ENCODE peak calls at places on chromosomes 13 and 19, in eight cellular contexts. G is ovary; F is CD8-positive, alpha-beta T cell; Y is tibial nerve; S is spleen; C is ascending aorta; R is astrocyte; L is uterus. Q is an unnamed sample.

GRCh38 chr19:29121684-29122083 is 91.3 kb downstream of the UQCRFS1 start:
- DNase-seq in G (no peak), F (no peak), Y (no peak), S (no peak), C (no peak), R (no peak), L (no peak), Q (peak; percentile 36)

GRCh38 chr13:37134411-37135041 is 29.1 kb upstream of the CSNK1A1L start:
- DNase-seq in G (no peak), F (no peak), Y (no peak), S (no peak), C (no peak), R (peak; percentile 96), L (peak; percentile 17), Q (no peak)

GRCh38 chr19:28426902-28427232 is 786.1 kb downstream of the UQCRFS1 start:
- DNase-seq in G (no peak), F (no peak), Y (no peak), S (no peak), C (no peak), R (peak; percentile 75), L (no peak), Q (peak; percentile 48)

GRCh38 chr19:6531163-6531955 is 533 bp downstream of the TNFSF9 start:
- DNase-seq in G (no peak), F (no peak), Y (no peak), S (no peak), C (no peak), R (no peak), L (no peak), Q (no peak)

GRCh38 chr19:40683437-40683836 is 7.0 kb downstream of the NUMBL start:
- DNase-seq in G (no peak), F (no peak), Y (no peak), S (no peak), C (no peak), R (no peak), L (no peak), Q (no peak)

GRCh38 chr19:55536951-55537740 is at the start of gene SBK2:
- DNase-seq in G (no peak), F (no peak), Y (no peak), S (no peak), C (no peak), R (no peak), L (no peak), Q (no peak)

GRCh38 chr19:16394111-16394510 is 69.5 kb downstream of the KLF2 start:
- DNase-seq in G (no peak), F (no peak), Y (no peak), S (peak; percentile 51), C (no peak), R (no peak), L (no peak), Q (no peak)

GRCh38 chr19:8517551-8518442 is 3.8 kb upstream of the ZNF414 start:
- DNase-seq in G (no peak), F (peak; percentile 73), Y (no peak), S (peak; percentile 85), C (no peak), R (no peak), L (no peak), Q (no peak)

GRCh38 chr13:113672002-113672651 is 5.1 kb downstream of the GRK1 start:
- DNase-seq in G (peak; percentile 3), F (no peak), Y (peak; percentile 2), S (peak; percentile 66), C (no peak), R (no peak), L (no peak), Q (no peak)

GRCh38 chr13:92682832-92683517 is 543.6 kb upstream of the GPC6 start:
- DNase-seq in G (no peak), F (no peak), Y (no peak), S (no peak), C (no peak), R (no peak), L (no peak), Q (no peak)

GRCh38 chr13:76854894-76855293 is 31.3 kb downstream of the KCTD12 start:
- DNase-seq in G (no peak), F (no peak), Y (no peak), S (no peak), C (no peak), R (peak; percentile 32), L (no peak), Q (no peak)

GRCh38 chr13:76622336-76623045 is 263.7 kb downstream of the KCTD12 start:
- DNase-seq in G (peak; percentile 28), F (no peak), Y (peak; percentile 36), S (no peak), C (no peak), R (no peak), L (peak; percentile 42), Q (no peak)

GRCh38 chr13:60691268-60691667 is 294.2 kb downstream of the TDRD3 start:
- DNase-seq in G (no peak), F (no peak), Y (no peak), S (no peak), C (no peak), R (no peak), L (no peak), Q (no peak)

GRCh38 chr13:43388282-43389034 is 365.1 kb downstream of the DNAJC15 start:
- DNase-seq in G (no peak), F (no peak), Y (no peak), S (no peak), C (no peak), R (no peak), L (no peak), Q (no peak)

GRCh38 chr13:35144496-35144895 is 202.4 kb downstream of the NBEA start:
- DNase-seq in G (no peak), F (no peak), Y (no peak), S (no peak), C (no peak), R (peak; percentile 4), L (no peak), Q (no peak)

GRCh38 chr13:66853559-66853958 is 376.6 kb downstream of the PCDH9 start:
- DNase-seq in G (no peak), F (no peak), Y (no peak), S (no peak), C (no peak), R (no peak), L (no peak), Q (no peak)

GRCh38 chr13:76764429-76764828 is 121.8 kb downstream of the KCTD12 start:
- DNase-seq in G (no peak), F (no peak), Y (peak; percentile 24), S (peak; percentile 58), C (peak; percentile 20), R (no peak), L (peak; percentile 32), Q (no peak)

DNA sequence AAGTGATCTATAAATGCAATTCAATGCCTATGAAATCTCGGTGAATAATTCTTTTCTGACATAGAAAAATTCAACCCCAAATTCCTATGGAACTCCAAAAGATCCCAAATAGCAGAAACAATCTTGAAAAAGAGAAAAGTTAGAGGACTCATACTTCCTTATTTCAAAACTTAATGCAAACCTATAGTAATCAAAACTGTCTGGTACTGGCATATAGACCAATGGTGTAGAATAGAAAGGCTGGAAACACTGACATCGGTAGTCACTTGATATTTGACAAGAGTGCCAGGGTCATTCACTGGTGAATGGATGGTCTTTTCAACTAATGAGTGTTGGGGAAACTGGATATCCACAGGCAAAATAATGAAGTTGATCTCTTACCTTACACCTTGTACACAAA is 637.1 kb upstream of the PCDH9 start:
- DNase-seq in G (no peak), F (no peak), Y (no peak), S (no peak), C (no peak), R (no peak), L (no peak), Q (no peak)
- H3K27me3 ChIP-seq in G (no peaks in the 10 kb centered on the region), F (no peaks in the 10 kb centered on the region), Y (no peaks in the 10 kb centered on the region), S (no peaks in the 10 kb centered on the region), C (no peaks in the 10 kb centered on the region), R (no peaks in the 10 kb centered on the region), L (no peaks in the 10 kb centered on the region), Q (no peaks in the 10 kb centered on the region)

GRCh38 chr19:1752009-1752756 is 1.1 kb upstream of the ONECUT3 start:
- DNase-seq in G (no peak), F (no peak), Y (no peak), S (no peak), C (no peak), R (no peak), L (no peak), Q (no peak)
- H3K27me3 ChIP-seq in G (no peaks in the 10 kb centered on the region), F (peaks cover 62% of the 10 kb centered on the region), Y (peaks cover 87% of the 10 kb centered on the region), S (peaks cover 89% of the 10 kb centered on the region), C (peaks cover 49% of the 10 kb centered on the region), R (peaks cover 63% of the 10 kb centered on the region), L (peaks cover 73% of the 10 kb centered on the region), Q (peaks cover 98% of the 10 kb centered on the region)

DNA sequence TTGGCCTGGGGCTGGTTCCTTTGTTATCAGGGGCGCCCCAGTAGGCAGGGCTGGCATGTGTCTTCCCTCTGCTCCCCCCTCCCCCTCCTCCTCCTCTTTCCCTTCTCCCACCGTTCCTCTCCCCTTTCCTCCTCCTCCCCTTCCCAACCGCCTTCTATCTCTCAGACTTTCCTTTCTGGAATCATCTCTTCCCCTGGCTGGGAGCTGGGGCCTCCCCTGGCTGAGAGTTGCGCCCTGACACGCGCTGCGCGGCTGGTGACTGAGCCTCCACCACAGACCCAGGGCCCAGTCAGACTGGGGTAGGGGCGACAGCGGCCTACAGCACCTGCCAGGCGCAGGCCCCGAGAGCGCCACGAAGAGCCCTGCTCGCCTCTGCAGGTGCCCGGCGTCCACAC is 2.8 kb downstream of the PNMA8B start:
- DNase-seq in G (no peak), F (no peak), Y (no peak), S (no peak), C (no peak), R (no peak), L (no peak), Q (no peak)
- H3K27me3 ChIP-seq in G (no peaks in the 10 kb centered on the region), F (peaks cover 44% of the 10 kb centered on the region), Y (peaks cover 75% of the 10 kb centered on the region), S (peaks cover 59% of the 10 kb centered on the region), C (no peaks in the 10 kb centered on the region), R (peaks cover 38% of the 10 kb centered on the region), L (no peaks in the 10 kb centered on the region), Q (no peaks in the 10 kb centered on the region)

GRCh38 chr19:45600340-45600885 is 1.6 kb downstream of the GPR4 start:
- DNase-seq in G (no peak), F (no peak), Y (no peak), S (no peak), C (no peak), R (no peak), L (no peak), Q (no peak)

GRCh38 chr19:45601524-45602522 is at the start of gene GPR4:
- DNase-seq in G (no peak), F (no peak), Y (no peak), S (no peak), C (no peak), R (no peak), L (no peak), Q (no peak)

GRCh38 chr19:45599286-45599685 is 2.7 kb downstream of the GPR4 start:
- DNase-seq in G (no peak), F (no peak), Y (no peak), S (no peak), C (no peak), R (no peak), L (no peak), Q (no peak)

GRCh38 chr19:45598267-45599011 is 3.6 kb downstream of the GPR4 start:
- DNase-seq in G (no peak), F (peak; percentile 13), Y (no peak), S (no peak), C (no peak), R (no peak), L (no peak), Q (no peak)

DNA sequence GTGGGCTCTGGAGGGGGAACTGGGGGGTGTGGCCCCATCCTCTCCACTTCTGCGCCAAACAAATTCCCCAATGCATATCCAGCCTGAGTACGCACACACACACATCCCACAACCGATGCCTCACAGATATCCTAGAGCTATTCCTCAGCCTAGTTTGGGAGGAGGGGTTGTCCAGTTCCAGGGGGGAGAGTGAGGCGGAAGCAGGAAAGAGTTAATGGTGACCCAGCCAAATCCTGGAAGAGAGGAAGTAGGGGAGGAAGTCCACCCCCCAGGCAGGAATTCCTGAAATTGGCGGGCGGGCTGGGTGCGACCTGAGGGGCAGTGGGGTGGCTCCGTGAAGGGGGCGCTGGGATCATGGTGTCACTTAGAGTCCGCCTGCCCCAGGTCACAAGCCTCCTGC is 897 bp downstream of the GPR4 start:
- DNase-seq in G (no peak), F (no peak), Y (no peak), S (no peak), C (no peak), R (no peak), L (no peak), Q (no peak)
- H3K27me3 ChIP-seq in G (no peaks in the 10 kb centered on the region), F (peaks cover 53% of the 10 kb centered on the region), Y (peaks cover 81% of the 10 kb centered on the region), S (peaks cover 44% of the 10 kb centered on the region), C (peaks cover 28% of the 10 kb centered on the region), R (peaks cover 48% of the 10 kb centered on the region), L (peaks cover 21% of the 10 kb centered on the region), Q (peaks cover 48% of the 10 kb centered on the region)

Q was measured in NT2/D1.